ENCODE peak calls at places on chromosomes 3 and 15, in six cellular contexts. N is activated CD8-positive, alpha-beta T cell treated with anti-CD3 and anti-CD28 coated beads, Interleukin-2, amount 10 ng/mL, durations not matched to agents 7 days and 5 days; G is RWPE1; O is stimulated activated CD4-positive, alpha-beta T cell treated with anti-CD3 and anti-CD28 coated beads, Interleukin-12 subunit alpha, Interleukin-12 subunit beta, amount 100 ng/mL, for 4 hours; K is NCI-H1417; T is AML-193. S is an unnamed sample.

GRCh38 chr3:10511809-10512494 is 6.6 kb upstream of the ATP2B2 start:
- DNase-seq in G (no peak), T (no peak), N (no peak), K (no peak), O (no peak), S (no peak)

GRCh38 chr3:165742351-165742750 is 94.9 kb downstream of the BCHE start:
- DNase-seq in T (no peak), G (no peak), O (no peak), N (no peak), K (peak), S (no peak)

GRCh38 chr3:176941674-176942073 is 255.6 kb downstream of the TBL1XR1 start:
- DNase-seq in T (no peak), G (no peak), K (no peak), N (no peak), O (no peak), S (no peak)

GRCh38 chr3:107798381-107798780 is 275.6 kb downstream of the BBX start:
- DNase-seq in K (no peak), T (no peak), O (no peak), G (no peak), N (no peak), S (no peak)

GRCh38 chr3:13617097-13617738 is 68.3 kb downstream of the FBLN2 start:
- DNase-seq in T (no peak), O (no peak), N (no peak), G (no peak), K (no peak), S (no peak)

GRCh38 chr15:90665288-90666134 is 51.6 kb upstream of the BLM start:
- DNase-seq in K (peak), O (peak), T (peak), N (peak), G (peak), S (peak)

GRCh38 chr3:166488977-166489672 is 651.9 kb upstream of the BCHE start:
- DNase-seq in K (no peak), T (no peak), G (no peak), O (no peak), N (no peak), S (no peak)

GRCh38 chr3:140727886-140728285 is 50.0 kb downstream of the TRIM42 start:
- DNase-seq in N (no peak), O (no peak), T (no peak), G (no peak), K (no peak), S (no peak)

GRCh38 chr15:78077053-78077859 is at the start of gene TBC1D2B:
- DNase-seq in O (peak), N (peak), T (peak), K (peak), G (peak), S (no peak)

GRCh38 chr3:55198554-55198953 is 270.7 kb upstream of the LRTM1 start:
- DNase-seq in G (no peak), N (no peak), T (no peak), K (no peak), O (no peak), S (no peak)

GRCh38 chr3:32285910-32286309 is 47.4 kb downstream of the CMTM8 start:
- DNase-seq in G (no peak), N (no peak), K (peak), O (no peak), T (no peak), S (no peak)

GRCh38 chr15:41341519-41341918 is 8.8 kb downstream of the NUSAP1 start:
- DNase-seq in K (no peak), G (no peak), N (no peak), T (no peak), O (no peak), S (no peak)

GRCh38 chr3:169260296-169260695 is 403.2 kb downstream of the MECOM start:
- DNase-seq in O (no peak), N (no peak), T (no peak), G (no peak), K (no peak), S (peak)

GRCh38 chr15:91311986-91312385 is 211.9 kb downstream of the SV2B start:
- DNase-seq in T (peak), O (no peak), G (no peak), K (no peak), N (peak), S (no peak)

GRCh38 chr3:157327018-157327417 is 109.6 kb upstream of the PTX3 start:
- DNase-seq in N (no peak), O (no peak), K (no peak), G (no peak), T (no peak), S (no peak)

GRCh38 chr15:87287156-87287555 is 969.4 kb downstream of the NTRK3 start:
- DNase-seq in G (peak), K (no peak), O (no peak), T (no peak), N (no peak), S (peak)

GRCh38 chr3:13504161-13504831 is 24.2 kb downstream of the HDAC11 start:
- DNase-seq in T (no peak), N (no peak), O (no peak), K (no peak), G (peak), S (no peak)

GRCh38 chr3:47323431-47324277 is 40.9 kb downstream of the KLHL18 start:
- DNase-seq in N (no peak), T (no peak), O (no peak), G (peak), K (no peak), S (no peak)

GRCh38 chr3:193174137-193174536 is 66.9 kb upstream of the PLAAT1 start:
- DNase-seq in N (no peak), K (no peak), G (no peak), T (no peak), O (no peak), S (no peak)

GRCh38 chr3:8619548-8619947 is 25.1 kb downstream of the SSUH2 start:
- DNase-seq in O (no peak), T (no peak), N (no peak), G (peak), K (no peak), S (no peak)

S was measured in fibroblast of the conjunctiva.